ENCODE peak calls at places on chromosomes 6 and 20, in four cellular contexts. Q is upper lobe of right lung, G is K562, C is transverse colon. F is an unnamed sample.
A peak's percentile ranks its signal among the peaks of the same experiment; 100 is the strongest.

GRCh38 chr20:31608256-31608980 is 3.3 kb downstream of the ID1 start:
- DNase-seq in Q (peak; percentile 96), G (peak; percentile 77), C (peak; percentile 92), F (peak; percentile 37)

GRCh38 chr6:114290864-114291263 is 52.0 kb downstream of the HS3ST5 start:
- DNase-seq in Q (no peak), G (no peak), C (no peak), F (no peak)

GRCh38 chr6:111686249-111686997 is 80.7 kb upstream of the TRAF3IP2 start:
- DNase-seq in Q (no peak), G (no peak), C (no peak), F (no peak)

GRCh38 chr6:22880686-22881433 is 311.5 kb downstream of the HDGFL1 start:
- DNase-seq in Q (no peak), G (no peak), C (no peak), F (no peak)

GRCh38 chr6:135222623-135223022 is 41.5 kb downstream of the MYB start:
- DNase-seq in Q (no peak), G (no peak), C (no peak), F (no peak)

GRCh38 chr20:49323622-49324238 is 45.9 kb upstream of the ZNFX1 start:
- DNase-seq in Q (no peak), G (peak; percentile 68), C (no peak), F (peak; percentile 42)

GRCh38 chr20:33791959-33792597 is 19.1 kb upstream of the CHMP4B start:
- DNase-seq in Q (peak; percentile 73), G (peak; percentile 73), C (peak; percentile 69), F (peak; percentile 67)

GRCh38 chr20:61482425-61482887 is 230.4 kb downstream of the CDH4 start:
- DNase-seq in Q (no peak), G (peak; percentile 54), C (no peak), F (no peak)

GRCh38 chr6:67881706-67882065 is 753.4 kb upstream of the ADGRB3 start:
- DNase-seq in Q (no peak), G (no peak), C (no peak), F (no peak)

GRCh38 chr6:70520575-70520974 is 46.2 kb upstream of the SDHAF4 start:
- DNase-seq in Q (no peak), G (peak; percentile 9), C (no peak), F (no peak)

GRCh38 chr6:37977715-37978114 is 158.2 kb downstream of the ZFAND3 start:
- DNase-seq in Q (no peak), G (no peak), C (no peak), F (no peak)

GRCh38 chr20:60453847-60454246 is 495.6 kb downstream of the CDH26 start:
- DNase-seq in Q (no peak), G (peak; percentile 18), C (no peak), F (peak; percentile 7)

GRCh38 chr6:1984346-1984994 is 260.9 kb downstream of the GMDS start:
- DNase-seq in Q (no peak), G (no peak), C (no peak), F (no peak)
- TF ChIP-seq CTCF in Q (no peak), G (no peak), C (no peak), F (no peak)

GRCh38 chr20:2480381-2480780 is 9.8 kb upstream of the SNRPB start:
- DNase-seq in Q (no peak), G (no peak), C (no peak), F (no peak)

GRCh38 chr20:2475850-2476741 is 5.5 kb upstream of the SNRPB start:
- DNase-seq in Q (no peak), G (no peak), C (no peak), F (no peak)

GRCh38 chr20:2476742-2477615 is 6.4 kb upstream of the SNRPB start:
- DNase-seq in Q (no peak), G (no peak), C (no peak), F (no peak)
- TF ChIP-seq CTCF in Q (no peak), G (no peak), C (no peak), F (no peak)

GRCh38 chr6:81752969-81753708 is 658 bp upstream of the TENT5A start:
- DNase-seq in Q (peak; percentile 97), G (peak; percentile 87), C (peak; percentile 93), F (peak; percentile 83)
- TF ChIP-seq CTCF in Q (no peak), G (no peak), C (no peak), F (no peak)

GRCh38 chr20:20820104-20820503 is 107.7 kb upstream of the RALGAPA2 start:
- DNase-seq in Q (no peak), G (peak; percentile 49), C (no peak), F (peak; percentile 52)
- TF ChIP-seq CTCF in Q (peak; percentile 47), G (peak; percentile 39), C (no peak), F (peak; percentile 78)

DNA sequence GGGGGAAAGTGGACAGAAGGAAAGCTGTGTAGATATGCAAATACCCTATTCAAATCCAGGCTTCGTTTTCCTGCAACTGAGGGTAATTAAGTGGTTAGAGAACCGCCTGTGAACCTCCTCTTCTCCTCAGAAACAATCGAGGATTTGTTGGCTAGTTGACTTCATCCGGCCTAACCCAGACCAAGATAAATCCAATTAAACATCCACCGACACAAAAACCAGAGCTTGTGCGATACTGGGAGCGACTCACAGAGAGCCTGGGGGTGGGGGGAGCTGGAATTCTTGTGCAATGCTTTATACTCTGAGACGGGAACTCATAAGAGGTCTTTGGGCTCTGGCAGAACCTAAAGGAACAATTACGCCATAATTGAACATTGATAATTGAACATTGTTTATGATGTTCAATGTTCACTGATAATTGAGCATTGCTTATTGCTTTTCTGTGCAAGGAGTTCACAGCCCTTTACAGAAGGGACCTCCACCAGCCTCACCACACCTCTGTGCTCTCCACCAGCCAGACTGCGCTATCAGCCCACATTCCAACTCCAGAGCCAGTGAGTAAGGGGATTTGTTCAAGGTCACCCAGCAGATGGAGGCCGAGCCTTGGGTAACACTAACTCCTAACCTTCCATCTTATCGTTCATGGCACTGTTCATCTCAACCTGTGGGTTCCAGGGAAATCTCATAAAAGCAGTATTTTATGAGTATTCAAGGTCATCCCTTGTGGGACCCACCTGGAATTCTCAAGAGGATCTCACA is 429.6 kb upstream of the JARID2 start:
- DNase-seq in Q (no peak), G (no peak), C (no peak), F (no peak)
- TF ChIP-seq CTCF in Q (no peak), G (peak; percentile 29), C (no peak), F (no peak)

DNA sequence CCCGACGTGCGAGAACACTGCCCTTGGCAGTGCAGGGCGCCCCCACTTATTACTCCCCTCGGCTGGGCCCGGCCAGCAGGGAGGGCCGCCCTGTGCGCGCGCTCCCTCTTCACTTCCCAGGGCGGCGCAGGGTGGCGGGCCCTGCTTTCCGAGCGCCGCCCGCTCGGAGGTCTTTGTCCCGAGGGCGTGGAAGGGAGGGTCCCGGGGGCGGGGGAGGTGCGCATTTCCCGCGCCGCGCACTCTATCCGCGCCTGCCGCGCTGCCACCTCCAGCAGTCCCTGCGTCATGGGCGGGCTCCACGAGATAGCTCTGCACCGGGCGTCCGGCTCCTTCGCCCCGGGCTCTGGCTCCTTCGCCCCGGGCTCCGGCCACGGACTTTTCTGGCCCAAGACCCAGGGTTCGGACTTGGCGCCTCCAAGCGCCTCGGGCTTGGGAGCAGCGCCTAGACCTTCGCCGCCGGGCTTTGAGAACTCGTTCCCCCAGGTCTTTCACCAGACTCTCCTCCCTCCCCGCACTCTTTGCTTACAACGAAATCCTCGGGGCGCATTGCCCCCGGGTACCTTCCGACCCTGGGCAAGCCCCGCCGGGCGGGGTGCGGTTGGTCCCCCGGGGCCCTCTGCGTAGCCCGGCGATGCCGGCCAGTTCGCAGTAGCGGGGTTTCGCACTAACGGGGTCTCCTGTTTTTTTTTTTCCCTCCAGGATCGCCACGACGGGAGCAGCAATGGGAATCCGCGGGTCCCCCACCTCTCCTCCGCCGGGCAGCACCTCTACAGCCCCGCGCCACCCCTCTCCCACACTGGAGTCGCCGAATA is 1.6 kb downstream of the TFAP2C start:
- DNase-seq in Q (no peak), G (no peak), C (no peak), F (peak; percentile 44)
- TF ChIP-seq CTCF in Q (no peak), G (no peak), C (peak; percentile 11), F (peak; percentile 52)